ENCODE peak calls at places on chromosomes 4 and X, in eight cellular contexts. E is mucosa of descending colon; M is A549; B is CD8-positive, alpha-beta T cell; T is HCT116; H is uterus; Q is AG04450; L is AG10803. J is an unnamed sample.

GRCh38 chr4:105147226-105148151 is 813 bp downstream of the TET2 start:
- DNase-seq in Q (no peak), E (no peak), B (no peak), L (peak; percentile 25), T (no peak), H (no peak), M (no peak), J (peak; percentile 18)

GRCh38 chr4:153257151-153257620 is 52.9 kb downstream of the TRIM2 start:
- DNase-seq in L (peak; percentile 65), Q (peak; percentile 36), M (no peak), H (peak; percentile 51), T (no peak), B (no peak), E (no peak), J (no peak)

GRCh38 chr4:151530783-151531182 is 121.8 kb downstream of the FHIP1A start:
- DNase-seq in B (no peak), T (no peak), Q (no peak), L (no peak), H (no peak), E (no peak), M (no peak), J (no peak)

GRCh38 chr4:158461336-158461735 is 60.3 kb upstream of the RXFP1 start:
- DNase-seq in L (no peak), E (no peak), Q (no peak), T (no peak), H (no peak), B (no peak), M (no peak), J (no peak)

GRCh38 chr4:56689231-56689630 is 8.1 kb upstream of the HOPX start:
- DNase-seq in E (no peak), M (no peak), T (no peak), Q (no peak), L (peak; percentile 9), H (no peak), B (no peak), J (no peak)

GRCh38 chrX:134803551-134804183 is 145.4 kb upstream of the PLAC1 start:
- DNase-seq in B (peak; percentile 27), H (no peak), E (no peak), L (no peak), M (no peak), T (no peak), Q (no peak), J (no peak)

GRCh38 chrX:152992120-152992519 is 1.8 kb downstream of the PNMA5 start:
- DNase-seq in E (no peak), M (no peak), L (no peak), Q (no peak), H (no peak), B (no peak), T (no peak), J (no peak)

GRCh38 chr4:20386906-20387305 is 135.2 kb downstream of the SLIT2 start:
- DNase-seq in E (no peak), H (no peak), T (no peak), B (no peak), M (no peak), L (no peak), Q (no peak), J (no peak)

GRCh38 chrX:107537815-107538214 is 88.4 kb downstream of the FRMPD3 start:
- DNase-seq in B (no peak), M (peak; percentile 21), H (no peak), Q (no peak), L (peak; percentile 41), T (peak; percentile 31), E (no peak), J (no peak)

GRCh38 chrX:106973433-106974149 is 26.4 kb downstream of the MORC4 start:
- DNase-seq in H (no peak), T (no peak), E (no peak), B (no peak), Q (no peak), M (no peak), L (no peak), J (no peak)

GRCh38 chrX:44742480-44743155 is 101.2 kb upstream of the DUSP21 start:
- DNase-seq in B (no peak), E (no peak), H (no peak), Q (no peak), T (no peak), L (no peak), M (no peak), J (no peak)

GRCh38 chr4:38177035-38177791 is 217.0 kb downstream of the PTTG2 start:
- DNase-seq in L (peak; percentile 37), E (no peak), T (no peak), M (no peak), H (no peak), B (peak; percentile 49), Q (no peak), J (peak; percentile 46)

GRCh38 chrX:133655262-133655913 is 240.1 kb upstream of the GPC4 start:
- DNase-seq in Q (no peak), L (peak; percentile 27), H (no peak), E (no peak), B (no peak), T (no peak), M (no peak), J (no peak)

DNA sequence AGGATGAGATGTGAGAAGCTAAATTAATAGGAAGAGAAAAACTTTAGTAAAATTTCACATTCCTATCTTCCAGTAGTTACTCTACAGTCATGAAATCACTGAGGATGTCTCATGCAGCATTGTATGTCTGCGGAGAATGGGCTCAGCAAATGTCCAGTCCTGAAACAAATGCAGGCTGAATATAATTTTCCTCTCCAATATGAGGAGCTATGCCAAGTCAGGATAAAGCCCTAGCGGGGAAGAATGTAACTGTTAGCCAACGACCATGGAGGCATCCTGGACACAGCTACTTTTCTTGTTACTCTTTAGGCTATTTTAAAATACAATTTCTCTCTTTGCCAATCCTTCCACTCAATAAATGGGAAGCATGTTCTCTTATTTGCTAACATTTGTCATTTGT is 127.7 kb downstream of the PRKX start:
- DNase-seq in L (no peak), M (no peak), T (no peak), Q (no peak), H (no peak), B (no peak), E (no peak), J (no peak)
- TF ChIP-seq CTCF in L (peak; percentile 1), M (no peak), T (no peak), Q (no peak), H (no peak), B (no peak), E (no peak), J (no peak)

DNA sequence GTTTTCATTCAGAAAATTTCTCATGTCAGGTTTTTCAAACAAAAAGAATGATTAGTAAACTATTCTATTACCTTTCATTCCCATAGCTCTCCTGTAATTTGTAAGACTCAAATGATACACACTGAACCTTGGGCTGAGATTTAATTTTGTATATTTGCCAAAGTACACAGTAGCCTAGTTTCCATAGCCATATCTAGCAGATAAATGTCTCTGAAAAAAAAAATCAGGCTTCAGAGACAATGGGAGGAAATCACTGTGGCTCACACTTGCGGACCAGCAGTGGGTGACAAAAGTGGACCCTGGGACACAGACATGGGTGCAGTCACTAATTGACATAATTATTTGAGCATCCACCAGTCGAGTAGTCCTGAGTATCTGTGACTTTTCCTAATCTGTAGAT is 46.6 kb downstream of the MAOA start:
- DNase-seq in B (no peak), L (no peak), M (no peak), H (no peak), Q (no peak), T (no peak), E (no peak), J (no peak)
- H3K4me3 ChIP-seq in B (no peak overlapping the region), L (no peak overlapping the region), M (no peak overlapping the region), H (no peak overlapping the region), Q (no peak overlapping the region), T (no peak overlapping the region), E (no peak overlapping the region), J (no peak overlapping the region)

DNA sequence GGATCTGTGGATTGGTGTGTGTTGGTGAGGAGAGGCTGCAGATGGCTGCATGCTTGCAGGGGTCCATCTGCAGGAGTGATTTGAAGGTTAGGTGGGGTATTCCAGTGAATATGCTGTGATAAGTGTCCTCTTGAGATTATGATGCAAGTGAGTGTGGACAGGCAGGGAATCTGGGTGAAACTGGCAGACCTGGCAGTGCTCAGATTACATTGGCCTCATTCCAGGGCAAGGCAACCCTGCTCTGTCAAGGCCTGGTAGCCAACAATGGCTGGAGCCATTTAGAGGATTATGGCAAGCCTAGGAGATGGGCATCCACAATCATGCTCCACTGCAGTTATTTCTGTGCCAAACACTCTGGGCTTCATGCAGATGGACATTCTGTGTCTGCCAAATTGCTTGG is 113.9 kb downstream of the RTL3 start:
- DNase-seq in B (no peak), Q (no peak), E (no peak), M (no peak), H (no peak), T (no peak), L (no peak), J (no peak)
- TF ChIP-seq CTCF in B (no peak), Q (no peak), E (no peak), M (no peak), H (no peak), T (no peak), L (no peak), J (no peak)

DNA sequence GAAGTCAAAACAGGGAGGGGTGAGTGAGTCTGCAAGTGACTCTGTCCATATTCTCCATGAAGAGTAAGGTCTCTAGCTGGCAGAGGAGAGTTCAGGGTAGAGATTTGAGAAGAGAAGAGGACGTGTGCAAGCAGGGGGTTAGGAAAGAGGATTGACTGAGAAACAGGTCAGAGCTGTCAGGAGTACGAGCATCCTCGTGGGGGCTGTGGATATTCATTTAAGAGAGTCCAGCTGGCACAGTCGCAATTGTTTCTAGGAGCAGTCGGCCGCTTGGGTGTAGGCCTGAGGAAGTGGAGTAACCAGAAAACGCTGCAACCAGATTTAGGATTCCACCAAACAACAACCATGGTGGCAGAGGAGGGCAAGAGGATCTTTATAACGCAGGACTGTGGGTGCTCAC is 27.9 kb downstream of the PROM1 start:
- DNase-seq in L (no peak), T (no peak), B (no peak), E (no peak), M (no peak), Q (no peak), H (no peak), J (no peak)
- H3K4me3 ChIP-seq in L (no peak overlapping the region), T (no peak overlapping the region), B (no peak overlapping the region), E (no peak overlapping the region), M (no peak overlapping the region), Q (no peak overlapping the region), H (no peak overlapping the region), J (no peak overlapping the region)

J was measured in transverse colon.